ENCODE peak calls at places on chromosomes 1 and 21, in six cellular contexts. N is left lung, D is fibroblast of lung, W is pancreas, A is lung, Y is heart right ventricle. K is an unnamed sample.

GRCh38 chr1:66374561-66375111 is 159.3 kb upstream of the SGIP1 start:
- DNase-seq in N (no peak), D (peak), W (no peak), A (no peak), Y (no peak), K (no peak)

GRCh38 chr1:234565132-234565531 is 44.8 kb downstream of the IRF2BP2 start:
- DNase-seq in N (no peak), D (no peak), W (no peak), A (no peak), Y (no peak), K (no peak)

GRCh38 chr1:118788372-118788955 is 199.7 kb downstream of the TBX15 start:
- DNase-seq in N (no peak), D (peak), W (no peak), A (no peak), Y (peak), K (no peak)

GRCh38 chr1:200346744-200347143 is 63.1 kb downstream of the ZNF281 start:
- DNase-seq in N (no peak), D (peak), W (no peak), A (no peak), Y (no peak), K (no peak)

GRCh38 chr1:8767006-8767405 is 50.4 kb downstream of the RERE start:
- DNase-seq in N (no peak), D (no peak), W (no peak), A (no peak), Y (no peak), K (no peak)

GRCh38 chr1:150987928-150988327 is 5.8 kb downstream of the ANXA9 start:
- DNase-seq in N (no peak), D (no peak), W (no peak), A (no peak), Y (no peak), K (no peak)

GRCh38 chr1:29586991-29587745 is 350.8 kb downstream of the PTPRU start:
- DNase-seq in N (no peak), D (peak), W (no peak), A (no peak), Y (no peak), K (no peak)

GRCh38 chr1:31855038-31855845 is 39.4 kb upstream of the SPOCD1 start:
- DNase-seq in N (no peak), D (peak), W (no peak), A (no peak), Y (no peak), K (no peak)

GRCh38 chr21:33047231-33047630 is 21.5 kb downstream of the OLIG2 start:
- DNase-seq in N (no peak), D (peak), W (no peak), A (no peak), Y (no peak), K (no peak)

GRCh38 chr21:46187251-46187650 is 3.0 kb upstream of the SPATC1L start:
- DNase-seq in N (no peak), D (no peak), W (no peak), A (no peak), Y (no peak), K (no peak)

GRCh38 chr21:46182548-46183336 is 1.5 kb downstream of the SPATC1L start:
- DNase-seq in N (no peak), D (no peak), W (peak), A (no peak), Y (no peak), K (peak)

GRCh38 chr21:46183910-46184624 is at the start of gene SPATC1L:
- DNase-seq in N (peak), D (peak), W (peak), A (peak), Y (peak), K (peak)

GRCh38 chr21:46185717-46186116 is 1.5 kb upstream of the SPATC1L start:
- DNase-seq in N (no peak), D (no peak), W (no peak), A (no peak), Y (no peak), K (no peak)

DNA sequence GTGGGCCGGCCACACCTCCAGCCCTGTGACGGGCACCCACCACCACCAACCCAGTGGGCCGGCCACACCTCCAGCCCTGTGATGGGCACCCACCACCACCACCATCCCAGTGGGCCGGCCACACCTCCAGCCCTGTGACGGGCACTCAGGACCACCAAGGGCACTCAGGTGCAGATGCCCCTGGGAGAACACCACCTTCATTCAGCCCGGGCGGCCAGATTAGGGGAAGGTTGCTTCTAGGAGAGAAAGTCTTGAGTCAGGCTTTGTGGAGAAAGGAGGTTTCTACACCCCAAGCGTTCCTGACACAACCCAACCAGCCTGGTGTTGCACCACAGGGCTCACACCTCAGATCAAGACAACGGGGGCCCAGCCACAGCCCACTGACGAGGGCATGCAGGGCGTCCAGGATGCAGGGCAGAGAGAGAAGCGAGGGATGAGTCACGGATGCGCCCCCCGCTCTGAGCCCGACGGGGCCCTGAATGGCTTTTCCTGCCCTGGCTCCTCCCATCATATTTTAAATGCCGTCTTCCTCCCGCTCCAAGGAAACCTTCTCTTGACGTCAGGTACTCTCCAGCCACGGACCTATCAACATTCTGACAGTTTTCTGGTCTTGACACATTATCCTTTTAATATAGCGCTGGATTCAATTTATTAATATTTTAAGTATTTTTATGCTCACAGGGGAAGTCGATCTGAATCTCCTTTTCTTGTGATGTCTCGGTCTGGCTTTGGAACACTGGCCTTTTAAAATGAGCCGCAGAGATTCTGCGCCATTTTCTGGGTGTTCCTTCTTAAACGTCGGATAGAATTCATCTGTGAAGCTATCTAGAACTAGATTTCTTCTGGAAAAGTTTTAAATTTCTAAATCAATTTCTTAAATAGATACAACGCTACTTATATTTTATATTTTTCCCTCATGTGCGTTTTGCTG is 631 bp upstream of the SPATC1L start:
- DNase-seq in N (peak), D (peak), W (peak), A (peak), Y (peak), K (peak)
- H3K27ac ChIP-seq in N (peak), D (peak), W (no peak), A (peak), Y (peak), K (peak)

GRCh38 chr1:45686081-45687013 is at the start of gene GPBP1L1:
- DNase-seq in N (peak), D (peak), W (peak), A (peak), Y (peak), K (peak)
- TF ChIP-seq CTCF in N (no peak), D (no peak), W (no peak), A (no peak), Y (no peak), K (no peak)

DNA sequence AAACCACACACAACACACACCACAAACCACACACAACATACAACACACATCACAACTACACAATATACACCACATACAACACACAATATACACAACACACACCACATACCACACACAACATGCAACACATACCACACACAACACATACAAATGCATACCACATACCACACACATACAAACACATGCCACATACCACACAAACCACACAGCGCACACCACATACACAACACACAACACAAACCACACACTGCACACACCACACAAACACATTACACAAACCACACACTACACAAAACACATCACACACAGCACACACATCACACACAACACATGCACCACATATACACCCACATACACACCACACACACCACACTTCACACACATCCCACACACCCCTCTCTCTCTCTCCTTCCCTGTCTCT is 108.4 kb downstream of the ETS2 start:
- DNase-seq in N (no peak), D (no peak), W (no peak), A (no peak), Y (no peak), K (no peak)
- H3K27ac ChIP-seq in N (no peak), D (no peak), W (no peak), A (no peak), Y (no peak), K (no peak)

DNA sequence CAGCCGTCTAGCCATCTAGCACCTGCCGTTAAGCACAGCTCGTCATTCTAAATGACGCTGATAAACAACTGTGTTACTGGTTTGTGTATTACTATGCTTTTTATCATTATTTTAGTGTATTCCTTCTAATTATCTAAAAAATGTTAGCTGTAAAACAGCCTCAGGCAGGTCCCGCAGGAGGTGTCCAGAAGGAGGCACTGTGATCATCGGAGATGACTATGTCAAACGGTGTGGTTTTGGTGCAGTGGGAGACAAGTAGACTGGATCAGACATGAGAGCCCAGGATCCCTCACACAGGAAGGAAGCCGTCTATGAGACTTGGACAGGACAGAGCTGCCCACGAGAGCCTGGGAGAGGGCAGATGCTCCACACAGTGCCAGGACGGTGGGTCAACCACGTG is 55.3 kb upstream of the COL6A1 start:
- DNase-seq in N (no peak), D (no peak), W (no peak), A (no peak), Y (no peak), K (no peak)
- TF ChIP-seq CTCF in N (no peak), D (peak), W (no peak), A (no peak), Y (no peak), K (no peak)

DNA sequence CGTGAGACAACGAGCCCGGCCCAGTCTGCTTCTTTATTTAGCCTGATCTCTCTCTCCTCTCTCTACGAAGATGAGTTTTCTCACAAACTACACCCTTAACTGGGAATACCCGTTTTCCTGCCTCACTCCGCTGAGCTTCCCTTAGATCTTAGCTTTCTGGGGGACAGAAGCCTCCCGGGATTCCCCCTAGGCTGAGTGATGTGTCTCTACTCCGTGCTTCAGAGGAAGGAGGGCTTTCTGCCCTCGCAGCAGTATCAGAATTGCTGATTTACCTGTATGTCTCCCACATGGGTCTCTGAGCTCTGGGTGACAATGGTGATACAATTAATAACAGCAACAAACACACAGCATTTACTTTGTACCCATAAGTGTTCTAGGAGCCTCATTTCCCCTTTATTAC is 1.0 kb downstream of the ZBTB17 start:
- DNase-seq in N (no peak), D (no peak), W (no peak), A (no peak), Y (no peak), K (no peak)
- H3K27ac ChIP-seq in N (no peak), D (peak), W (no peak), A (no peak), Y (no peak), K (peak)

DNA sequence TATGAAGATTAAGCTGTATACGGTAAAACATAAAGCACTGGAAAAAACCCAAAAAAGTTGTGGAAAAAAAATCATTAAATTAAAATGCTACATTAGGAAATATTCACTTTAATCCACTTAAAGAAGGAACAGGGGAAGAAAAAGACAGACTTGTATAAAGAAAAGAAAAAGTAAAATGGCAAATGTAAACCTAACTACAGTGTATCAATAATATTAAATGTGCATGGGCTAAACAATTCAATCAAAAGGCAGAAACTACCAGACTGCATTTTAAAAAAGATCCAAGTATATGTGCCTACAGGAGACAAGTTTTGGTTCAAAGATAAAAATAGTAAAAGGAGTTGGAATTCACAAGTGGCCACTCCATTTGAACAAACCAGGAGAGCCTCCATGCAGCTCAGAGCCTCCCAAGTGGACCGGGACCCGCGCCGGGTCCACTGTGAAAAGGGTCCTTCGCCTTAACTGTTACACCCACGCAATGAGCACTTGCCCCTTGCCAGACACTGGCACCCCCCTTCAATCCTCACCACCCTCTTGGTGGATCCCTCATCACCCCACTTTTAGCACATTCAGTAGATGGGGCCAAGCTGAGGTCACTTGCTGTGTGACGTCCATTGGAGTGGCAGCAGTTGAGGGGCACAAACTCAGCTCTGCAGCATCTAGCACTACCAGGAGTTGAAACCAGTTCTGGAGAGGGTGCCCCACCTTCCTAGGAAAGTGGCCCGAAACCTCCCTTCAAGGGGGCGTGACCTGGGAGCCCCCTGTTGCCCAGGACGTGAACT is 887 bp downstream of the C1orf174 start:
- DNase-seq in N (no peak), D (no peak), W (no peak), A (no peak), Y (no peak), K (no peak)
- TF ChIP-seq CTCF in N (no peak), D (peak), W (no peak), A (no peak), Y (no peak), K (no peak)

GRCh38 chr1:155177192-155177917 is 3.7 kb downstream of the TRIM46 start:
- DNase-seq in N (no peak), D (no peak), W (peak), A (no peak), Y (no peak), K (peak)

GRCh38 chr1:155177918-155178281 is 4.3 kb downstream of the TRIM46 start:
- DNase-seq in N (no peak), D (no peak), W (peak), A (no peak), Y (no peak), K (no peak)

GRCh38 chr1:155176544-155177071 is 3.0 kb downstream of the TRIM46 start:
- DNase-seq in N (peak), D (peak), W (peak), A (peak), Y (peak), K (peak)

GRCh38 chr1:155179107-155180031 is 5.7 kb downstream of the TRIM46 start:
- DNase-seq in N (no peak), D (no peak), W (peak), A (no peak), Y (no peak), K (peak)

DNA sequence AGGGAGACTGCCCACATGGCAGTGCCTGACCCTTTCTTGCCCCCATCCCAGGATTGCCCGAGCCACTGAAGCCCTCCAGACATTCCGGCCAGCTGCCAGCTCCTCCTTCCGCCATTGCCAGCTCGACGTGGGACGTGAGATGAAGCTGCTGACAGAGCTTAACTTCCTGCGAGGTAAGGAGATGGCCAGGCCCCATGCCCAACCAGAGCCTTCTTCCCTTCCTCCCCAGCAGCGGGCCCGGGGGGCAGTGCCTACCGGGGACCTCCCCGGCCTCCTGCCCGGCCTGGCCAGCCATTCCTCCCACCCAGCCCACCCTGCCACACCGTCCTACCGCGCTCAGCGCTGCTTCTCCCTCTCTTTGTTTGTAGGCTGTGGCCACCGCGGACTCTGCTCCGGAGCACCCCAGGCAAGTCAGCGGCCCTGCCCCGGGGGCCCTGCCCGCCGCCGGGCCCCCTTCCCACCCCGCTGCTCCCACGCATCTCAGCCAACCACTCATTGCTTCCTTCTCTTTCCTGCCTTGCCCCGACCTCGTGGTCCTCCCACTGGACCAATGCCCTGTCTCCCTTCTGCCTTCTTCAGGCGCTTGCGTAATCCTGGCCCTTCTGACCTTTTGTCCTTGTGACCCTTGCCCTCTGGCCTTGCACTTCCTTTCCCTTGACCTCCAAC is 4.9 kb downstream of the TRIM46 start:
- DNase-seq in N (no peak), D (no peak), W (peak), A (no peak), Y (no peak), K (no peak)
- H3K27ac ChIP-seq in N (no peak), D (no peak), W (no peak), A (no peak), Y (no peak), K (no peak)

DNA sequence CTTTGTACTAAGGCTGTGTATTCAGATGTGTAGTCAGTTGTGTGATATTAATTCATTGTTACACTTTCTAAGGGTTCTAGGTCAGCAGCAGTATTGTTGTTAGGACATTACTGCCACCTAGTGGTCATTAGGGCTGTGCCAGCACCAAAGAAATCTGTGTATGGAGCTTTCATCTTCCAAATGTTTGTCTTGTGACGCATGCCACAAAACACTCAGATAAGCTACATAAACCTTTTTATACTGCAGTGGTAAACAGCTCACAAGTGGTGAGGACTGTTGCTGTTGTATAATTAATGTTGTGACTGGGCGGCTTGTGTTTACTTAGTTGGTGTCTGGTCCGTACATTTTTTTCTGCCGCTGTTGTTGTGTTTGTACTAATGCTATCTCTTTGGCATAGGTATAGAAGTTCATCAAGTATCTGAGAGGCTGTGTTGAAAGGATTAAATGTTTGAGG is 51.7 kb downstream of the S1PR1 start:
- DNase-seq in N (no peak), D (peak), W (no peak), A (peak), Y (peak), K (peak)
- TF ChIP-seq CTCF in N (peak), D (peak), W (peak), A (peak), Y (peak), K (peak)

DNA sequence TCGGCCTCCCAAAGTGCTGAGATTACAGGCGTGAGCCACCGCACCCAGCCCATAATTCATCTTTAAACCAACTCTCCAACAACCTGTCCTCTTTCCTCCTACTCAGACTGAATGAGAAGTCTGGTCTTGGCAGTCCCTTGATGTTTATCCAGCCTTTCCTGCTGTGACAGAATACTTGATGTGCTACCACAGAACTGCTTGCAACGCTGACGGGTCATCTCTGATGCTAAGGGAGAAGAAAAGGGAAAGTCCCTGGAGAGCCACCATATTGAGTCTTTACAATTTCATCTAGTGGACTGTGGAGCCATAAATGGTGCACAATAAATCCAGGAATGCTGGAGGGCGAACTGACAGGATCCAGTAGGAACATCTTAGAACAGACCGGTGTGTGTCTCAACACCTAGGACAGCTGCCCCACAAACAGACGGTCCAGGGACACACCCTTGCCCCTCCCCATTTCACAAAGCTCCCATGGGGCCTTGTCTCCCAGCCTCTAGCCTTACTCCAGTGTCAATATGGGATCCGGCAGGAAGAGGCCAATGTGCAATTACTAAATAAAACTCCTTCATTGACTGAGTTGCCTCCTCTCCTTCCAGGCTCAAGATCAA is 30.7 kb downstream of the JAK1 start:
- DNase-seq in N (no peak), D (no peak), W (no peak), A (no peak), Y (no peak), K (no peak)
- H3K27ac ChIP-seq in N (no peak), D (no peak), W (no peak), A (no peak), Y (peak), K (no peak)